ENCODE peak calls at places on chromosome 2, in nine cellular contexts. One of them, this sample, is unnamed. For H3K4me1, the result is how much of the 10 kb centered on the place peaks cover.

GRCh38 chr2:43018179-43019024 is 208.0 kb downstream of the ZFP36L2 start:
- DNase-seq in DND-41: no peak
- DNase-seq in transverse colon: peak
- DNase-seq in neural progenitor cell: no peak
- DNase-seq in OCI-LY7: no peak
- DNase-seq in body of pancreas: peak
- DNase-seq in fibroblast of lung: peak
- DNase-seq in colonic mucosa: peak
- DNase-seq in pancreas: peak
- DNase-seq in this sample: peak

GRCh38 chr2:239671916-239672849 is 271.4 kb upstream of the HDAC4 start:
- DNase-seq in colonic mucosa: no peak
- DNase-seq in OCI-LY7: no peak
- DNase-seq in DND-41: no peak
- DNase-seq in transverse colon: no peak
- DNase-seq in pancreas: no peak
- DNase-seq in fibroblast of lung: no peak
- DNase-seq in body of pancreas: no peak
- DNase-seq in neural progenitor cell: no peak
- DNase-seq in this sample: no peak

GRCh38 chr2:7289697-7290096 is 372.5 kb downstream of the RNF144A start:
- DNase-seq in DND-41: no peak
- DNase-seq in fibroblast of lung: no peak
- DNase-seq in colonic mucosa: no peak
- DNase-seq in pancreas: no peak
- DNase-seq in neural progenitor cell: no peak
- DNase-seq in body of pancreas: no peak
- DNase-seq in OCI-LY7: no peak
- DNase-seq in transverse colon: no peak
- DNase-seq in this sample: no peak

GRCh38 chr2:127428057-127428814 is 10.0 kb downstream of the PROC start:
- DNase-seq in body of pancreas: no peak
- DNase-seq in fibroblast of lung: no peak
- DNase-seq in pancreas: no peak
- DNase-seq in transverse colon: no peak
- DNase-seq in DND-41: no peak
- DNase-seq in colonic mucosa: no peak
- DNase-seq in OCI-LY7: no peak
- DNase-seq in neural progenitor cell: no peak
- DNase-seq in this sample: no peak

GRCh38 chr2:136025057-136025973 is 39.9 kb upstream of the DARS1 start:
- DNase-seq in DND-41: no peak
- DNase-seq in neural progenitor cell: peak
- DNase-seq in pancreas: peak
- DNase-seq in body of pancreas: peak
- DNase-seq in colonic mucosa: peak
- DNase-seq in OCI-LY7: peak
- DNase-seq in fibroblast of lung: peak
- DNase-seq in transverse colon: peak
- DNase-seq in this sample: peak

GRCh38 chr2:231785413-231785812 is 832 bp upstream of the COPS7B start:
- DNase-seq in transverse colon: no peak
- DNase-seq in pancreas: no peak
- DNase-seq in fibroblast of lung: no peak
- DNase-seq in body of pancreas: no peak
- DNase-seq in neural progenitor cell: no peak
- DNase-seq in colonic mucosa: no peak
- DNase-seq in DND-41: no peak
- DNase-seq in OCI-LY7: no peak
- DNase-seq in this sample: no peak

GRCh38 chr2:222353998-222354397 is 55.2 kb upstream of the PAX3 start:
- DNase-seq in OCI-LY7: no peak
- DNase-seq in fibroblast of lung: no peak
- DNase-seq in body of pancreas: peak
- DNase-seq in colonic mucosa: no peak
- DNase-seq in transverse colon: no peak
- DNase-seq in neural progenitor cell: no peak
- DNase-seq in pancreas: no peak
- DNase-seq in DND-41: no peak
- DNase-seq in this sample: no peak

GRCh38 chr2:101961287-101962242 is 30.2 kb upstream of the IL1R2 start:
- DNase-seq in colonic mucosa: peak
- DNase-seq in transverse colon: peak
- DNase-seq in fibroblast of lung: peak
- DNase-seq in DND-41: no peak
- DNase-seq in body of pancreas: peak
- DNase-seq in OCI-LY7: no peak
- DNase-seq in neural progenitor cell: no peak
- DNase-seq in pancreas: peak
- DNase-seq in this sample: peak

GRCh38 chr2:203824057-203824456 is 43.5 kb upstream of the CTLA4 start:
- DNase-seq in DND-41: no peak
- DNase-seq in neural progenitor cell: no peak
- DNase-seq in OCI-LY7: no peak
- DNase-seq in fibroblast of lung: no peak
- DNase-seq in pancreas: no peak
- DNase-seq in body of pancreas: no peak
- DNase-seq in colonic mucosa: no peak
- DNase-seq in transverse colon: no peak
- DNase-seq in this sample: no peak

GRCh38 chr2:104538082-104538481 is 315.8 kb upstream of the POU3F3 start:
- DNase-seq in colonic mucosa: no peak
- DNase-seq in transverse colon: no peak
- DNase-seq in fibroblast of lung: no peak
- DNase-seq in pancreas: no peak
- DNase-seq in body of pancreas: peak
- DNase-seq in neural progenitor cell: no peak
- DNase-seq in OCI-LY7: no peak
- DNase-seq in DND-41: no peak
- DNase-seq in this sample: no peak

GRCh38 chr2:20595439-20596192 is 55.3 kb downstream of the HS1BP3 start:
- DNase-seq in fibroblast of lung: peak
- DNase-seq in colonic mucosa: no peak
- DNase-seq in transverse colon: peak
- DNase-seq in neural progenitor cell: no peak
- DNase-seq in body of pancreas: peak
- DNase-seq in DND-41: no peak
- DNase-seq in pancreas: no peak
- DNase-seq in OCI-LY7: peak
- DNase-seq in this sample: peak

GRCh38 chr2:231395188-231396057 is at the start of gene B3GNT7:
- DNase-seq in fibroblast of lung: no peak
- DNase-seq in colonic mucosa: peak
- DNase-seq in body of pancreas: peak
- DNase-seq in pancreas: no peak
- DNase-seq in transverse colon: peak
- DNase-seq in OCI-LY7: peak
- DNase-seq in DND-41: no peak
- DNase-seq in neural progenitor cell: peak
- DNase-seq in this sample: peak

GRCh38 chr2:152715854-152716428 is 1.3 kb downstream of the PRPF40A start:
- DNase-seq in pancreas: no peak
- DNase-seq in body of pancreas: no peak
- DNase-seq in OCI-LY7: peak
- DNase-seq in fibroblast of lung: peak
- DNase-seq in transverse colon: no peak
- DNase-seq in neural progenitor cell: peak
- DNase-seq in DND-41: peak
- DNase-seq in colonic mucosa: no peak
- DNase-seq in this sample: no peak

GRCh38 chr2:52128081-52128480 is 1096.1 kb upstream of the NRXN1 start:
- DNase-seq in colonic mucosa: no peak
- DNase-seq in fibroblast of lung: peak
- DNase-seq in transverse colon: no peak
- DNase-seq in OCI-LY7: no peak
- DNase-seq in pancreas: no peak
- DNase-seq in neural progenitor cell: no peak
- DNase-seq in body of pancreas: no peak
- DNase-seq in DND-41: no peak
- DNase-seq in this sample: no peak

GRCh38 chr2:183264890-183265535 is 140.8 kb downstream of the NUP35 start:
- DNase-seq in transverse colon: no peak
- DNase-seq in neural progenitor cell: no peak
- DNase-seq in body of pancreas: no peak
- DNase-seq in DND-41: no peak
- DNase-seq in fibroblast of lung: no peak
- DNase-seq in colonic mucosa: no peak
- DNase-seq in OCI-LY7: no peak
- DNase-seq in pancreas: no peak
- DNase-seq in this sample: no peak

GRCh38 chr2:215637658-215638057 is 201.8 kb upstream of the FN1 start:
- DNase-seq in pancreas: no peak
- DNase-seq in fibroblast of lung: no peak
- DNase-seq in neural progenitor cell: no peak
- DNase-seq in colonic mucosa: no peak
- DNase-seq in body of pancreas: no peak
- DNase-seq in DND-41: no peak
- DNase-seq in OCI-LY7: no peak
- DNase-seq in transverse colon: no peak
- DNase-seq in this sample: no peak

DNA sequence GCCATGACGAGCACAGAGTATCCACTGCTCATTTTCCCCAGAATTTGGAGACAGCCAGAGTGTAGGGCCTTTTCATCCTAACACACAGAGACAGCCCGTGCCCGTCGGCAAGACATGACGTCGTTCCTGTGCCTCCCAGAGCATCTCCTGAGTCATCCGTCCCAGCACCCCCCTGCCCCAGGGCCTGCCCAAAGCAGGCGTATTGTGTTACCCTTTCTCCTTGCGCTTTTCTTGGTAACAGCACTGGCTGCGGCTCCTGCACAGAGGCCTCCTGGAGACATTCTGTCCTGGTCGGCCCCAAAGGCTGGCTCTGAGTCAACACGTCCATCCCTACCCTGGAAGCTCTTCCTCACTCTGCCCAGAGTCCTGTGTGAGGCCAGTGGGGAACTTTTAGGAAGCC is 217.1 kb downstream of the KLHL29 start:
- DNase-seq in pancreas: no peak
- DNase-seq in body of pancreas: no peak
- DNase-seq in colonic mucosa: no peak
- DNase-seq in transverse colon: peak
- DNase-seq in neural progenitor cell: no peak
- DNase-seq in DND-41: no peak
- DNase-seq in OCI-LY7: no peak
- DNase-seq in fibroblast of lung: peak
- DNase-seq in this sample: no peak
- H3K27ac ChIP-seq in pancreas: no peak
- H3K27ac ChIP-seq in body of pancreas: no peak
- H3K27ac ChIP-seq in colonic mucosa: no peak
- H3K27ac ChIP-seq in transverse colon: peak
- H3K27ac ChIP-seq in neural progenitor cell: no peak
- H3K27ac ChIP-seq in DND-41: no peak
- H3K27ac ChIP-seq in OCI-LY7: no peak
- H3K27ac ChIP-seq in fibroblast of lung: no peak
- H3K27ac ChIP-seq in this sample: no peak

GRCh38 chr2:30234180-30234971 is 3.0 kb downstream of the LBH start:
- DNase-seq in OCI-LY7: no peak
- DNase-seq in fibroblast of lung: peak
- DNase-seq in colonic mucosa: no peak
- DNase-seq in body of pancreas: no peak
- DNase-seq in pancreas: no peak
- DNase-seq in neural progenitor cell: peak
- DNase-seq in DND-41: no peak
- DNase-seq in transverse colon: peak
- DNase-seq in this sample: peak
- H3K4me3 ChIP-seq in OCI-LY7: no peak
- H3K4me3 ChIP-seq in fibroblast of lung: peak
- H3K4me3 ChIP-seq in colonic mucosa: peak
- H3K4me3 ChIP-seq in body of pancreas: no peak
- H3K4me3 ChIP-seq in pancreas: no peak
- H3K4me3 ChIP-seq in neural progenitor cell: no peak
- H3K4me3 ChIP-seq in DND-41: no peak
- H3K4me3 ChIP-seq in transverse colon: peak
- H3K4me3 ChIP-seq in this sample: peak

GRCh38 chr2:54429811-54430600 is 26.1 kb upstream of the SPTBN1 start:
- DNase-seq in colonic mucosa: no peak
- DNase-seq in body of pancreas: no peak
- DNase-seq in fibroblast of lung: no peak
- DNase-seq in neural progenitor cell: no peak
- DNase-seq in DND-41: no peak
- DNase-seq in transverse colon: no peak
- DNase-seq in pancreas: no peak
- DNase-seq in OCI-LY7: peak
- DNase-seq in this sample: no peak
- H3K4me1 ChIP-seq in colonic mucosa: under half
- H3K4me1 ChIP-seq in body of pancreas: under half
- H3K4me1 ChIP-seq in fibroblast of lung: under half
- H3K4me1 ChIP-seq in neural progenitor cell: under half
- H3K4me1 ChIP-seq in DND-41: under half
- H3K4me1 ChIP-seq in transverse colon: under half
- H3K4me1 ChIP-seq in pancreas: under half
- H3K4me1 ChIP-seq in OCI-LY7: under half
- H3K4me1 ChIP-seq in this sample: under half

GRCh38 chr2:28326873-28327495 is 65.7 kb upstream of the FOSL2 start:
- DNase-seq in DND-41: no peak
- DNase-seq in body of pancreas: no peak
- DNase-seq in fibroblast of lung: peak
- DNase-seq in OCI-LY7: no peak
- DNase-seq in neural progenitor cell: no peak
- DNase-seq in colonic mucosa: no peak
- DNase-seq in transverse colon: no peak
- DNase-seq in pancreas: no peak
- DNase-seq in this sample: peak
- H3K27ac ChIP-seq in DND-41: no peak
- H3K27ac ChIP-seq in body of pancreas: no peak
- H3K27ac ChIP-seq in fibroblast of lung: peak
- H3K27ac ChIP-seq in OCI-LY7: no peak
- H3K27ac ChIP-seq in neural progenitor cell: no peak
- H3K27ac ChIP-seq in colonic mucosa: peak
- H3K27ac ChIP-seq in transverse colon: peak
- H3K27ac ChIP-seq in pancreas: no peak
- H3K27ac ChIP-seq in this sample: no peak

DNA sequence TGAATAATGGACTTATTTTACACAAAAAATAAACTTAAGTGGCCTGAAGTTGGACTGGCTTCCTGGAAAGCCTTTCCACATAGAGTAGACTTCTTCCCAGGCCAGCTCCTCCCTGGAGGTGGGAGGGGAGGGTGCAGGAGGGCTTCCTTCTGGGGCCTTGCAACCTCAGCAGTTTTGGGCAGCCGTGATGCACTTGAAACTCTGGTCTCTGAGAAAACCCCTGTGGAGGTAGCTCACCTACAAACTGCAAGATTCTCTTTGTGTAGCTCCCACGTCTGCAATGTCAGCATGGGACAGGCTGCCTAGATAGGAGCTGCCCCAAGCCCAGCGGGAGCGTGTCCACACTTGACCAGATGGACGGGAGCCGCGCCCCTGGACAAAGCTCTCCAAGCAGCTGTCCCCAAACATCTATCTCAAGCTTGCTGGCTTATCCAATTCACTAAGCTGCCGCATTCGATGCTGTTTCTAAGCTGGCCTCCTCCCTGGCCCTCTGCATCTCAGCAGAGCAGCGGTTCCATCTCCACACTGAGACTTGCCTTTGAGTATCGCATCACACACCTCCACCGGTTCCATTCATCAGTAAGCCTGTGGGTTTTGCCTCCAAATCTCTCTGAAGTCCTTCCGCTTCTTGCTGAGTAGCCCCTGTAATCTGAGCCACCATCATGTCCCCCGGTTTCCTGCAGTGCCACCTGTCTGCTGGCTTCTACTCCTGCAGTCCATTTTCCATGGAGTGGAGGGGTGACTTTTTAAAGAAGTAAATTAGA is 1.6 kb upstream of the LPIN1 start:
- DNase-seq in OCI-LY7: peak
- DNase-seq in colonic mucosa: peak
- DNase-seq in DND-41: peak
- DNase-seq in neural progenitor cell: peak
- DNase-seq in fibroblast of lung: peak
- DNase-seq in body of pancreas: peak
- DNase-seq in pancreas: no peak
- DNase-seq in transverse colon: no peak
- DNase-seq in this sample: peak
- H3K4me3 ChIP-seq in OCI-LY7: peak
- H3K4me3 ChIP-seq in colonic mucosa: no peak
- H3K4me3 ChIP-seq in DND-41: no peak
- H3K4me3 ChIP-seq in neural progenitor cell: peak
- H3K4me3 ChIP-seq in fibroblast of lung: peak
- H3K4me3 ChIP-seq in body of pancreas: no peak
- H3K4me3 ChIP-seq in pancreas: no peak
- H3K4me3 ChIP-seq in transverse colon: no peak
- H3K4me3 ChIP-seq in this sample: no peak

This sample was measured in ovary.